ENCODE peak calls at places on chromosomes 12 and 14, in ten cellular contexts. One of them, this sample, is unnamed.

GRCh38 chr12:52901715-52902541 is 2.9 kb downstream of the KRT8 start:
- DNase-seq in AG04449: no peak
- DNase-seq in ascending aorta: no peak
- DNase-seq in breast epithelium: no peak
- DNase-seq in cardiac muscle cell: no peak
- DNase-seq in hepatocyte: no peak
- DNase-seq in left ventricle myocardium inferior: no peak
- DNase-seq in gastrocnemius medialis: no peak
- DNase-seq in brain microvascular endothelial cell: no peak
- DNase-seq in thoracic aorta: no peak
- DNase-seq in this sample: no peak

GRCh38 chr12:96398422-96399080 is 1.7 kb downstream of the CDK17 start:
- DNase-seq in brain microvascular endothelial cell: no peak
- DNase-seq in ascending aorta: no peak
- DNase-seq in breast epithelium: no peak
- DNase-seq in gastrocnemius medialis: no peak
- DNase-seq in AG04449: no peak
- DNase-seq in left ventricle myocardium inferior: no peak
- DNase-seq in cardiac muscle cell: peak
- DNase-seq in hepatocyte: no peak
- DNase-seq in thoracic aorta: no peak
- DNase-seq in this sample: no peak

GRCh38 chr12:78898416-78898815 is 33.8 kb downstream of the SYT1 start:
- DNase-seq in breast epithelium: peak
- DNase-seq in brain microvascular endothelial cell: no peak
- DNase-seq in thoracic aorta: no peak
- DNase-seq in left ventricle myocardium inferior: peak
- DNase-seq in cardiac muscle cell: peak
- DNase-seq in AG04449: no peak
- DNase-seq in ascending aorta: no peak
- DNase-seq in gastrocnemius medialis: no peak
- DNase-seq in hepatocyte: no peak
- DNase-seq in this sample: peak

GRCh38 chr14:69337984-69338383 is 60.1 kb downstream of the ERH start:
- DNase-seq in AG04449: no peak
- DNase-seq in brain microvascular endothelial cell: no peak
- DNase-seq in gastrocnemius medialis: no peak
- DNase-seq in left ventricle myocardium inferior: no peak
- DNase-seq in thoracic aorta: no peak
- DNase-seq in cardiac muscle cell: no peak
- DNase-seq in ascending aorta: no peak
- DNase-seq in breast epithelium: no peak
- DNase-seq in hepatocyte: no peak
- DNase-seq in this sample: no peak

GRCh38 chr14:59585891-59586554 is 9.4 kb upstream of the CCDC175 start:
- DNase-seq in breast epithelium: no peak
- DNase-seq in hepatocyte: no peak
- DNase-seq in thoracic aorta: no peak
- DNase-seq in left ventricle myocardium inferior: no peak
- DNase-seq in cardiac muscle cell: no peak
- DNase-seq in gastrocnemius medialis: no peak
- DNase-seq in AG04449: no peak
- DNase-seq in brain microvascular endothelial cell: peak
- DNase-seq in ascending aorta: no peak
- DNase-seq in this sample: peak

GRCh38 chr12:80472912-80473500 is 29.0 kb downstream of the PTPRQ start:
- DNase-seq in gastrocnemius medialis: no peak
- DNase-seq in thoracic aorta: no peak
- DNase-seq in AG04449: peak
- DNase-seq in ascending aorta: no peak
- DNase-seq in hepatocyte: peak
- DNase-seq in left ventricle myocardium inferior: no peak
- DNase-seq in cardiac muscle cell: peak
- DNase-seq in brain microvascular endothelial cell: peak
- DNase-seq in breast epithelium: no peak
- DNase-seq in this sample: peak

GRCh38 chr12:1500095-1500801 is 94.1 kb downstream of the FBXL14 start:
- DNase-seq in breast epithelium: no peak
- DNase-seq in brain microvascular endothelial cell: peak
- DNase-seq in thoracic aorta: no peak
- DNase-seq in hepatocyte: no peak
- DNase-seq in AG04449: no peak
- DNase-seq in cardiac muscle cell: no peak
- DNase-seq in left ventricle myocardium inferior: peak
- DNase-seq in ascending aorta: no peak
- DNase-seq in gastrocnemius medialis: no peak
- DNase-seq in this sample: no peak

GRCh38 chr12:123097521-123098084 is 53.3 kb downstream of the PITPNM2 start:
- DNase-seq in AG04449: no peak
- DNase-seq in thoracic aorta: no peak
- DNase-seq in gastrocnemius medialis: peak
- DNase-seq in breast epithelium: no peak
- DNase-seq in left ventricle myocardium inferior: peak
- DNase-seq in ascending aorta: peak
- DNase-seq in cardiac muscle cell: peak
- DNase-seq in brain microvascular endothelial cell: peak
- DNase-seq in hepatocyte: no peak
- DNase-seq in this sample: no peak

GRCh38 chr12:126430921-126431320 is 1365.7 kb downstream of the AACS start:
- DNase-seq in thoracic aorta: no peak
- DNase-seq in breast epithelium: no peak
- DNase-seq in hepatocyte: no peak
- DNase-seq in AG04449: no peak
- DNase-seq in left ventricle myocardium inferior: no peak
- DNase-seq in gastrocnemius medialis: no peak
- DNase-seq in brain microvascular endothelial cell: no peak
- DNase-seq in ascending aorta: no peak
- DNase-seq in cardiac muscle cell: no peak
- DNase-seq in this sample: no peak

GRCh38 chr12:102965281-102966155 is 8.0 kb downstream of the ASCL1 start:
- DNase-seq in thoracic aorta: no peak
- DNase-seq in hepatocyte: no peak
- DNase-seq in cardiac muscle cell: peak
- DNase-seq in brain microvascular endothelial cell: no peak
- DNase-seq in breast epithelium: no peak
- DNase-seq in AG04449: no peak
- DNase-seq in gastrocnemius medialis: no peak
- DNase-seq in left ventricle myocardium inferior: no peak
- DNase-seq in ascending aorta: no peak
- DNase-seq in this sample: no peak

GRCh38 chr14:99479160-99479902 is 1.3 kb downstream of the SETD3 start:
- DNase-seq in ascending aorta: no peak
- DNase-seq in left ventricle myocardium inferior: no peak
- DNase-seq in thoracic aorta: no peak
- DNase-seq in gastrocnemius medialis: no peak
- DNase-seq in breast epithelium: no peak
- DNase-seq in AG04449: no peak
- DNase-seq in hepatocyte: no peak
- DNase-seq in brain microvascular endothelial cell: no peak
- DNase-seq in cardiac muscle cell: no peak
- DNase-seq in this sample: no peak

GRCh38 chr14:59583755-59584154 is 7.1 kb upstream of the CCDC175 start:
- DNase-seq in brain microvascular endothelial cell: peak
- DNase-seq in thoracic aorta: no peak
- DNase-seq in ascending aorta: no peak
- DNase-seq in AG04449: no peak
- DNase-seq in cardiac muscle cell: peak
- DNase-seq in gastrocnemius medialis: no peak
- DNase-seq in left ventricle myocardium inferior: no peak
- DNase-seq in hepatocyte: no peak
- DNase-seq in breast epithelium: no peak
- DNase-seq in this sample: peak

DNA sequence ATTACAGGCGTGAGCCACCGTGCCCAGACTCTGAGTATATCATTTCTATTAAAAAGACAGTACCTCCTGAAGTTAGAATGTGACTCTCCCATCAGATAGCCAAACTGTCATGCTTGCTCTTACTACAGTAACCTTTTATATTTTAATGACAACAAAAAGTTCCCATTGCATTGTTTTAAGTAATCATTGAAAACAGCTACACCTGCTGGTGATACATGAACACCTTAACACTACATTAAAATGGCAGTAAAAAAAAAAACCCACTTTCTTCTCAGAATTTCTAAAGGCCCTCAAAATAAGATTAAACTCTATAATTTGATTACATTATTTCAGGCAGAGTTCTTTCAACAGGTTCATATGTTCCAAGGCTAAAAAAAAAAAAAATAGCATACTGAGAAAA is 76.7 kb downstream of the SH2B3 start:
- DNase-seq in thoracic aorta: no peak
- DNase-seq in ascending aorta: no peak
- DNase-seq in gastrocnemius medialis: no peak
- DNase-seq in cardiac muscle cell: no peak
- DNase-seq in breast epithelium: no peak
- DNase-seq in hepatocyte: no peak
- DNase-seq in left ventricle myocardium inferior: no peak
- DNase-seq in AG04449: no peak
- DNase-seq in brain microvascular endothelial cell: no peak
- DNase-seq in this sample: no peak
- TF ChIP-seq CTCF in thoracic aorta: no peak
- TF ChIP-seq CTCF in ascending aorta: no peak
- TF ChIP-seq CTCF in gastrocnemius medialis: no peak
- TF ChIP-seq CTCF in cardiac muscle cell: peak
- TF ChIP-seq CTCF in breast epithelium: peak
- TF ChIP-seq CTCF in hepatocyte: peak
- TF ChIP-seq CTCF in left ventricle myocardium inferior: peak
- TF ChIP-seq CTCF in AG04449: no peak
- TF ChIP-seq CTCF in brain microvascular endothelial cell: peak
- TF ChIP-seq CTCF in this sample: peak

GRCh38 chr14:50677527-50678063 is 9.5 kb upstream of the SAV1 start:
- DNase-seq in hepatocyte: no peak
- DNase-seq in thoracic aorta: no peak
- DNase-seq in breast epithelium: peak
- DNase-seq in ascending aorta: no peak
- DNase-seq in AG04449: no peak
- DNase-seq in cardiac muscle cell: no peak
- DNase-seq in brain microvascular endothelial cell: peak
- DNase-seq in gastrocnemius medialis: no peak
- DNase-seq in left ventricle myocardium inferior: no peak
- DNase-seq in this sample: no peak
- H3K4me3 ChIP-seq in hepatocyte: no peak
- H3K4me3 ChIP-seq in thoracic aorta: peak
- H3K4me3 ChIP-seq in breast epithelium: no peak
- H3K4me3 ChIP-seq in ascending aorta: no peak
- H3K4me3 ChIP-seq in AG04449: no peak
- H3K4me3 ChIP-seq in cardiac muscle cell: no peak
- H3K4me3 ChIP-seq in brain microvascular endothelial cell: peak
- H3K4me3 ChIP-seq in gastrocnemius medialis: no peak
- H3K4me3 ChIP-seq in left ventricle myocardium inferior: peak
- H3K4me3 ChIP-seq in this sample: no peak

GRCh38 chr12:116939734-116940133 is 29.0 kb downstream of the FBXW8 start:
- DNase-seq in breast epithelium: no peak
- DNase-seq in hepatocyte: no peak
- DNase-seq in AG04449: no peak
- DNase-seq in ascending aorta: no peak
- DNase-seq in brain microvascular endothelial cell: no peak
- DNase-seq in left ventricle myocardium inferior: peak
- DNase-seq in cardiac muscle cell: no peak
- DNase-seq in thoracic aorta: no peak
- DNase-seq in gastrocnemius medialis: no peak
- DNase-seq in this sample: no peak

GRCh38 chr12:116941188-116941587 is 30.4 kb downstream of the FBXW8 start:
- DNase-seq in left ventricle myocardium inferior: no peak
- DNase-seq in breast epithelium: no peak
- DNase-seq in hepatocyte: no peak
- DNase-seq in AG04449: no peak
- DNase-seq in ascending aorta: no peak
- DNase-seq in gastrocnemius medialis: no peak
- DNase-seq in brain microvascular endothelial cell: no peak
- DNase-seq in thoracic aorta: no peak
- DNase-seq in cardiac muscle cell: no peak
- DNase-seq in this sample: no peak

GRCh38 chr12:116945901-116946550 is 35.3 kb downstream of the FBXW8 start:
- DNase-seq in AG04449: no peak
- DNase-seq in breast epithelium: no peak
- DNase-seq in left ventricle myocardium inferior: no peak
- DNase-seq in hepatocyte: no peak
- DNase-seq in gastrocnemius medialis: no peak
- DNase-seq in thoracic aorta: no peak
- DNase-seq in brain microvascular endothelial cell: no peak
- DNase-seq in cardiac muscle cell: no peak
- DNase-seq in ascending aorta: no peak
- DNase-seq in this sample: no peak

GRCh38 chr12:116948298-116948697 is 37.5 kb downstream of the FBXW8 start:
- DNase-seq in ascending aorta: no peak
- DNase-seq in AG04449: no peak
- DNase-seq in breast epithelium: no peak
- DNase-seq in gastrocnemius medialis: no peak
- DNase-seq in thoracic aorta: no peak
- DNase-seq in hepatocyte: no peak
- DNase-seq in brain microvascular endothelial cell: no peak
- DNase-seq in cardiac muscle cell: no peak
- DNase-seq in left ventricle myocardium inferior: no peak
- DNase-seq in this sample: no peak

DNA sequence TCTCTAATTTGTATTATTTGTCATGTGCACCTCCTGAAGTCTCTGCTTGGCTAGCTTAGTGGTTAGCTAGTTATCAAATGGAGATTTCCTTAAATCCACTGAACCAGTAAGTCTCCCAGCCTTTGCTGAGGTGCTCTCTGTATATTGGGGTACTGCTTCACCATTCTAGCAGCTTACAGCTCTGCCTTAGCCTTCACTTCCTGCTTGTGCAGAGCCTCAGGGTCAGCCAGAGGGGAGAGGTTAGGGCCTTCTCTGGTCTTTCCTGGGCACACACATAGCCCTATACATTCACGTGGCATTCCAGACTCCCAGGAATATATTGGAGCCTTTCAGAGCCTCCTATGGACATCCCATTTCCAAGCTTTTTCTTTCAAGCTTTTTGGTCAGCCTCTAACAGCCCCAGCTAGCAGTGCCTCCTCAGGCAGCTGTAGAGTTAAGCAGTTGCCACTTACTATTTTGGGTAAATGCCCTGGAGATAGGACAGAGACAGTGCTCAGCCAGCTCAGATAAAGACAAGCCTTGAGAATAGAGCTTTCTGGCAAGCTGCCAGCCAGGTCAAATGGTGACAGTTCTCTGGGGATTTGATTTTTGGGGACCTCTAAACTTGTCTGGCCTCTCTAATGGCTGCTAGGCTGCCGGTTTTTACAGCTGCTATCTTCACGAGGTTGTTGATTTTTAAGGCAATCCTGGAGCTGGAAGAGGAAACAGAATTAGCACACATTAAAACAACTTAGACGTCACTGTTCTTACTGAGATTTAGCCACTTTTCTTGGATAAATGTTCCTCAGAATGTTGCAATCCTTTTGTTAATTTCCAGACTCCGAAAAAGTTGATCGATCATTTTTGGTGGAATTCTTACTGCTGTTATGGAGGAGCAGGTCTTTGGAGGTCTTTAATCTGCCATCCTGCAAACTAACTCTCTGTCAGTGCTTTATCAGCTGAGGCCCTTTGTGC is 32.9 kb downstream of the FBXW8 start:
- DNase-seq in AG04449: no peak
- DNase-seq in thoracic aorta: no peak
- DNase-seq in hepatocyte: no peak
- DNase-seq in ascending aorta: no peak
- DNase-seq in cardiac muscle cell: no peak
- DNase-seq in breast epithelium: no peak
- DNase-seq in gastrocnemius medialis: no peak
- DNase-seq in brain microvascular endothelial cell: no peak
- DNase-seq in left ventricle myocardium inferior: peak
- DNase-seq in this sample: no peak
- TF ChIP-seq CTCF in AG04449: no peak
- TF ChIP-seq CTCF in thoracic aorta: no peak
- TF ChIP-seq CTCF in hepatocyte: no peak
- TF ChIP-seq CTCF in ascending aorta: no peak
- TF ChIP-seq CTCF in cardiac muscle cell: no peak
- TF ChIP-seq CTCF in breast epithelium: no peak
- TF ChIP-seq CTCF in gastrocnemius medialis: no peak
- TF ChIP-seq CTCF in brain microvascular endothelial cell: no peak
- TF ChIP-seq CTCF in left ventricle myocardium inferior: no peak
- TF ChIP-seq CTCF in this sample: no peak

GRCh38 chr14:44215660-44216059 is 291.4 kb downstream of the FSCB start:
- DNase-seq in AG04449: no peak
- DNase-seq in gastrocnemius medialis: no peak
- DNase-seq in cardiac muscle cell: no peak
- DNase-seq in left ventricle myocardium inferior: no peak
- DNase-seq in ascending aorta: no peak
- DNase-seq in breast epithelium: no peak
- DNase-seq in thoracic aorta: no peak
- DNase-seq in hepatocyte: no peak
- DNase-seq in brain microvascular endothelial cell: no peak
- DNase-seq in this sample: no peak
- H3K4me3 ChIP-seq in AG04449: no peak
- H3K4me3 ChIP-seq in gastrocnemius medialis: no peak
- H3K4me3 ChIP-seq in cardiac muscle cell: no peak
- H3K4me3 ChIP-seq in left ventricle myocardium inferior: no peak
- H3K4me3 ChIP-seq in ascending aorta: no peak
- H3K4me3 ChIP-seq in breast epithelium: no peak
- H3K4me3 ChIP-seq in thoracic aorta: no peak
- H3K4me3 ChIP-seq in hepatocyte: no peak
- H3K4me3 ChIP-seq in brain microvascular endothelial cell: no peak
- H3K4me3 ChIP-seq in this sample: no peak